ENCODE peak calls at places on chromosomes 7 and 10, in six cellular contexts. One of them, this sample, is unnamed.

GRCh38 chr10:69936091-69936490 is 116.6 kb upstream of the MACROH2A2 start:
- DNase-seq in renal cortical epithelial cell: no peak
- DNase-seq in tibial artery: peak
- DNase-seq in endodermal cell: peak
- DNase-seq in cardiac fibroblast: no peak
- DNase-seq in effector CD4-positive, alpha-beta T cell: no peak
- DNase-seq in this sample: no peak

GRCh38 chr10:94416896-94417295 is 14.6 kb downstream of the TBC1D12 start:
- DNase-seq in renal cortical epithelial cell: peak
- DNase-seq in tibial artery: no peak
- DNase-seq in endodermal cell: no peak
- DNase-seq in cardiac fibroblast: no peak
- DNase-seq in effector CD4-positive, alpha-beta T cell: no peak
- DNase-seq in this sample: no peak

GRCh38 chr7:127979113-127979727 is 52.0 kb downstream of the LRRC4 start:
- DNase-seq in renal cortical epithelial cell: no peak
- DNase-seq in tibial artery: no peak
- DNase-seq in endodermal cell: peak
- DNase-seq in cardiac fibroblast: no peak
- DNase-seq in effector CD4-positive, alpha-beta T cell: no peak
- DNase-seq in this sample: no peak

GRCh38 chr7:5452937-5453540 is 29.4 kb upstream of the TNRC18 start:
- DNase-seq in renal cortical epithelial cell: no peak
- DNase-seq in tibial artery: peak
- DNase-seq in endodermal cell: peak
- DNase-seq in cardiac fibroblast: peak
- DNase-seq in effector CD4-positive, alpha-beta T cell: no peak
- DNase-seq in this sample: peak

GRCh38 chr10:119113805-119114732 is 10.2 kb downstream of the DENND10 start:
- DNase-seq in renal cortical epithelial cell: peak
- DNase-seq in tibial artery: no peak
- DNase-seq in endodermal cell: no peak
- DNase-seq in cardiac fibroblast: peak
- DNase-seq in effector CD4-positive, alpha-beta T cell: no peak
- DNase-seq in this sample: peak

GRCh38 chr7:5564894-5565293 is 141.3 kb upstream of the TNRC18 start:
- DNase-seq in renal cortical epithelial cell: no peak
- DNase-seq in tibial artery: no peak
- DNase-seq in endodermal cell: no peak
- DNase-seq in cardiac fibroblast: no peak
- DNase-seq in effector CD4-positive, alpha-beta T cell: no peak
- DNase-seq in this sample: no peak

GRCh38 chr10:69226919-69227450 is 6.9 kb downstream of the HKDC1 start:
- DNase-seq in renal cortical epithelial cell: no peak
- DNase-seq in tibial artery: no peak
- DNase-seq in endodermal cell: peak
- DNase-seq in cardiac fibroblast: no peak
- DNase-seq in effector CD4-positive, alpha-beta T cell: no peak
- DNase-seq in this sample: no peak

GRCh38 chr7:1057416-1058291 is 13.3 kb downstream of the GPR146 start:
- DNase-seq in renal cortical epithelial cell: no peak
- DNase-seq in tibial artery: no peak
- DNase-seq in endodermal cell: no peak
- DNase-seq in cardiac fibroblast: no peak
- DNase-seq in effector CD4-positive, alpha-beta T cell: no peak
- DNase-seq in this sample: no peak

GRCh38 chr7:101134399-101134980 is 7.6 kb downstream of the SERPINE1 start:
- DNase-seq in renal cortical epithelial cell: no peak
- DNase-seq in tibial artery: no peak
- DNase-seq in endodermal cell: no peak
- DNase-seq in cardiac fibroblast: peak
- DNase-seq in effector CD4-positive, alpha-beta T cell: no peak
- DNase-seq in this sample: no peak

GRCh38 chr7:98360221-98361124 is 40.4 kb downstream of the BAIAP2L1 start:
- DNase-seq in renal cortical epithelial cell: peak
- DNase-seq in tibial artery: no peak
- DNase-seq in endodermal cell: peak
- DNase-seq in cardiac fibroblast: no peak
- DNase-seq in effector CD4-positive, alpha-beta T cell: no peak
- DNase-seq in this sample: peak

GRCh38 chr7:74633451-74633921 is 24.0 kb upstream of the GTF2I start:
- DNase-seq in renal cortical epithelial cell: no peak
- DNase-seq in tibial artery: no peak
- DNase-seq in endodermal cell: peak
- DNase-seq in cardiac fibroblast: no peak
- DNase-seq in effector CD4-positive, alpha-beta T cell: no peak
- DNase-seq in this sample: no peak

GRCh38 chr10:130105724-130106123 is 4.9 kb downstream of the C10orf143 start:
- DNase-seq in renal cortical epithelial cell: no peak
- DNase-seq in tibial artery: no peak
- DNase-seq in endodermal cell: peak
- DNase-seq in cardiac fibroblast: no peak
- DNase-seq in effector CD4-positive, alpha-beta T cell: no peak
- DNase-seq in this sample: no peak

GRCh38 chr7:48363174-48363573 is 191.9 kb downstream of the ABCA13 start:
- DNase-seq in renal cortical epithelial cell: no peak
- DNase-seq in tibial artery: no peak
- DNase-seq in endodermal cell: no peak
- DNase-seq in cardiac fibroblast: no peak
- DNase-seq in effector CD4-positive, alpha-beta T cell: no peak
- DNase-seq in this sample: no peak

GRCh38 chr10:1268856-1269255 is 212.7 kb downstream of the WDR37 start:
- DNase-seq in renal cortical epithelial cell: peak
- DNase-seq in tibial artery: no peak
- DNase-seq in endodermal cell: peak
- DNase-seq in cardiac fibroblast: no peak
- DNase-seq in effector CD4-positive, alpha-beta T cell: no peak
- DNase-seq in this sample: no peak

GRCh38 chr7:15515201-15515777 is 46.5 kb downstream of the AGMO start:
- DNase-seq in renal cortical epithelial cell: no peak
- DNase-seq in tibial artery: no peak
- DNase-seq in endodermal cell: no peak
- DNase-seq in cardiac fibroblast: peak
- DNase-seq in effector CD4-positive, alpha-beta T cell: no peak
- DNase-seq in this sample: no peak

GRCh38 chr10:68139451-68140272 is 30.4 kb downstream of the MYPN start:
- DNase-seq in renal cortical epithelial cell: no peak
- DNase-seq in tibial artery: no peak
- DNase-seq in endodermal cell: no peak
- DNase-seq in cardiac fibroblast: peak
- DNase-seq in effector CD4-positive, alpha-beta T cell: no peak
- DNase-seq in this sample: peak

GRCh38 chr7:158856883-158857668 is 718 bp downstream of the DYNC2I1 start:
- DNase-seq in renal cortical epithelial cell: no peak
- DNase-seq in tibial artery: no peak
- DNase-seq in endodermal cell: no peak
- DNase-seq in cardiac fibroblast: peak
- DNase-seq in effector CD4-positive, alpha-beta T cell: no peak
- DNase-seq in this sample: no peak

GRCh38 chr7:3138992-3139391 is 95.3 kb upstream of the CARD11 start:
- DNase-seq in renal cortical epithelial cell: no peak
- DNase-seq in tibial artery: no peak
- DNase-seq in endodermal cell: no peak
- DNase-seq in cardiac fibroblast: no peak
- DNase-seq in effector CD4-positive, alpha-beta T cell: no peak
- DNase-seq in this sample: no peak

GRCh38 chr7:22665816-22666375 is 61.1 kb upstream of the IL6 start:
- DNase-seq in renal cortical epithelial cell: peak
- DNase-seq in tibial artery: no peak
- DNase-seq in endodermal cell: no peak
- DNase-seq in cardiac fibroblast: no peak
- DNase-seq in effector CD4-positive, alpha-beta T cell: no peak
- DNase-seq in this sample: peak

GRCh38 chr10:128091636-128092210 is 34.5 kb downstream of the MKI67 start:
- DNase-seq in renal cortical epithelial cell: no peak
- DNase-seq in tibial artery: no peak
- DNase-seq in endodermal cell: peak
- DNase-seq in cardiac fibroblast: no peak
- DNase-seq in effector CD4-positive, alpha-beta T cell: no peak
- DNase-seq in this sample: no peak

GRCh38 chr10:11884706-11885423 is 61.7 kb downstream of the PROSER2 start:
- DNase-seq in renal cortical epithelial cell: no peak
- DNase-seq in tibial artery: no peak
- DNase-seq in endodermal cell: no peak
- DNase-seq in cardiac fibroblast: no peak
- DNase-seq in effector CD4-positive, alpha-beta T cell: no peak
- DNase-seq in this sample: no peak

GRCh38 chr10:126905776-126906703 is 812 bp downstream of the DOCK1 start:
- DNase-seq in renal cortical epithelial cell: no peak
- DNase-seq in tibial artery: peak
- DNase-seq in endodermal cell: peak
- DNase-seq in cardiac fibroblast: peak
- DNase-seq in effector CD4-positive, alpha-beta T cell: no peak
- DNase-seq in this sample: peak

GRCh38 chr10:71597821-71598498 is 121.6 kb downstream of the C10orf105 start:
- DNase-seq in renal cortical epithelial cell: no peak
- DNase-seq in tibial artery: peak
- DNase-seq in endodermal cell: no peak
- DNase-seq in cardiac fibroblast: peak
- DNase-seq in effector CD4-positive, alpha-beta T cell: no peak
- DNase-seq in this sample: no peak

GRCh38 chr10:71724539-71724938 is 5.0 kb upstream of the C10orf105 start:
- DNase-seq in renal cortical epithelial cell: no peak
- DNase-seq in tibial artery: no peak
- DNase-seq in endodermal cell: no peak
- DNase-seq in cardiac fibroblast: no peak
- DNase-seq in effector CD4-positive, alpha-beta T cell: no peak
- DNase-seq in this sample: no peak

GRCh38 chr7:374706-375490 is 84.9 kb downstream of the FOXL3 start:
- DNase-seq in renal cortical epithelial cell: no peak
- DNase-seq in tibial artery: no peak
- DNase-seq in endodermal cell: peak
- DNase-seq in cardiac fibroblast: no peak
- DNase-seq in effector CD4-positive, alpha-beta T cell: no peak
- DNase-seq in this sample: no peak

GRCh38 chr7:20737840-20738448 is 48.7 kb downstream of the SP8 start:
- DNase-seq in renal cortical epithelial cell: no peak
- DNase-seq in tibial artery: no peak
- DNase-seq in endodermal cell: no peak
- DNase-seq in cardiac fibroblast: no peak
- DNase-seq in effector CD4-positive, alpha-beta T cell: no peak
- DNase-seq in this sample: no peak

GRCh38 chr10:85224366-85224960 is 896.1 kb downstream of the CCSER2 start:
- DNase-seq in renal cortical epithelial cell: no peak
- DNase-seq in tibial artery: no peak
- DNase-seq in endodermal cell: no peak
- DNase-seq in cardiac fibroblast: no peak
- DNase-seq in effector CD4-positive, alpha-beta T cell: no peak
- DNase-seq in this sample: no peak

GRCh38 chr7:96989241-96989858 is 16.0 kb upstream of the DLX6 start:
- DNase-seq in renal cortical epithelial cell: no peak
- DNase-seq in tibial artery: no peak
- DNase-seq in endodermal cell: peak
- DNase-seq in cardiac fibroblast: no peak
- DNase-seq in effector CD4-positive, alpha-beta T cell: no peak
- DNase-seq in this sample: no peak

GRCh38 chr7:149196151-149196704 is 882 bp downstream of the ZNF282 start:
- DNase-seq in renal cortical epithelial cell: no peak
- DNase-seq in tibial artery: no peak
- DNase-seq in endodermal cell: peak
- DNase-seq in cardiac fibroblast: peak
- DNase-seq in effector CD4-positive, alpha-beta T cell: no peak
- DNase-seq in this sample: no peak

GRCh38 chr7:108253275-108254044 is 123.3 kb upstream of the LAMB4 start:
- DNase-seq in renal cortical epithelial cell: peak
- DNase-seq in tibial artery: no peak
- DNase-seq in endodermal cell: no peak
- DNase-seq in cardiac fibroblast: peak
- DNase-seq in effector CD4-positive, alpha-beta T cell: no peak
- DNase-seq in this sample: peak

GRCh38 chr10:15427836-15428414 is 56.8 kb upstream of the FAM171A1 start:
- DNase-seq in renal cortical epithelial cell: peak
- DNase-seq in tibial artery: no peak
- DNase-seq in endodermal cell: no peak
- DNase-seq in cardiac fibroblast: peak
- DNase-seq in effector CD4-positive, alpha-beta T cell: no peak
- DNase-seq in this sample: peak

GRCh38 chr7:116979430-116979829 is 26.1 kb downstream of the ST7 start:
- DNase-seq in renal cortical epithelial cell: no peak
- DNase-seq in tibial artery: no peak
- DNase-seq in endodermal cell: no peak
- DNase-seq in cardiac fibroblast: no peak
- DNase-seq in effector CD4-positive, alpha-beta T cell: no peak
- DNase-seq in this sample: no peak

GRCh38 chr7:151686016-151686766 is 166.5 kb upstream of the RHEB start:
- DNase-seq in renal cortical epithelial cell: no peak
- DNase-seq in tibial artery: no peak
- DNase-seq in endodermal cell: no peak
- DNase-seq in cardiac fibroblast: no peak
- DNase-seq in effector CD4-positive, alpha-beta T cell: no peak
- DNase-seq in this sample: no peak

GRCh38 chr7:100091411-100092181 is 2.8 kb downstream of the COPS6 start:
- DNase-seq in renal cortical epithelial cell: no peak
- DNase-seq in tibial artery: no peak
- DNase-seq in endodermal cell: peak
- DNase-seq in cardiac fibroblast: no peak
- DNase-seq in effector CD4-positive, alpha-beta T cell: no peak
- DNase-seq in this sample: no peak

This sample was measured in HT1080.